ENCODE peak calls at places on chromosomes 2 and 18, in six cellular contexts. One of them, this sample, is unnamed.

GRCh38 chr2:237067985-237068576 is 17.6 kb upstream of the COPS8 start:
- DNase-seq in ELF-1: no peak
- DNase-seq in HTR-8/SVneo: no peak
- DNase-seq in neural crest cell: no peak
- DNase-seq in cardiac fibroblast: peak
- DNase-seq in mammary epithelial cell: no peak
- DNase-seq in this sample: no peak

GRCh38 chr2:185738679-185739472 is at the start of gene FSIP2:
- DNase-seq in ELF-1: peak
- DNase-seq in HTR-8/SVneo: peak
- DNase-seq in neural crest cell: peak
- DNase-seq in cardiac fibroblast: peak
- DNase-seq in mammary epithelial cell: peak
- DNase-seq in this sample: peak

GRCh38 chr18:12258719-12259705 is 4.9 kb downstream of the CIDEA start:
- DNase-seq in ELF-1: no peak
- DNase-seq in HTR-8/SVneo: no peak
- DNase-seq in neural crest cell: no peak
- DNase-seq in cardiac fibroblast: no peak
- DNase-seq in mammary epithelial cell: no peak
- DNase-seq in this sample: no peak

GRCh38 chr2:233584210-233584609 is 17.6 kb upstream of the USP40 start:
- DNase-seq in ELF-1: no peak
- DNase-seq in HTR-8/SVneo: no peak
- DNase-seq in neural crest cell: no peak
- DNase-seq in cardiac fibroblast: no peak
- DNase-seq in mammary epithelial cell: no peak
- DNase-seq in this sample: peak

GRCh38 chr2:207601774-207602173 is 23.4 kb downstream of the METTL21A start:
- DNase-seq in ELF-1: no peak
- DNase-seq in HTR-8/SVneo: no peak
- DNase-seq in neural crest cell: no peak
- DNase-seq in cardiac fibroblast: no peak
- DNase-seq in mammary epithelial cell: no peak
- DNase-seq in this sample: no peak

GRCh38 chr2:37926635-37927034 is 1.5 kb downstream of the RMDN2 start:
- DNase-seq in ELF-1: no peak
- DNase-seq in HTR-8/SVneo: no peak
- DNase-seq in neural crest cell: no peak
- DNase-seq in cardiac fibroblast: no peak
- DNase-seq in mammary epithelial cell: no peak
- DNase-seq in this sample: no peak

GRCh38 chr2:83461135-83461534 is 997.9 kb downstream of the SUCLG1 start:
- DNase-seq in ELF-1: no peak
- DNase-seq in HTR-8/SVneo: no peak
- DNase-seq in neural crest cell: no peak
- DNase-seq in cardiac fibroblast: no peak
- DNase-seq in mammary epithelial cell: no peak
- DNase-seq in this sample: no peak

GRCh38 chr2:120856421-120856862 is 120.8 kb downstream of the GLI2 start:
- DNase-seq in ELF-1: peak
- DNase-seq in HTR-8/SVneo: peak
- DNase-seq in neural crest cell: no peak
- DNase-seq in cardiac fibroblast: peak
- DNase-seq in mammary epithelial cell: no peak
- DNase-seq in this sample: peak

GRCh38 chr2:234278556-234279286 is 218.2 kb downstream of the ARL4C start:
- DNase-seq in ELF-1: no peak
- DNase-seq in HTR-8/SVneo: no peak
- DNase-seq in neural crest cell: no peak
- DNase-seq in cardiac fibroblast: no peak
- DNase-seq in mammary epithelial cell: no peak
- DNase-seq in this sample: no peak

GRCh38 chr2:15711126-15711860 is 119.6 kb downstream of the DDX1 start:
- DNase-seq in ELF-1: no peak
- DNase-seq in HTR-8/SVneo: no peak
- DNase-seq in neural crest cell: no peak
- DNase-seq in cardiac fibroblast: no peak
- DNase-seq in mammary epithelial cell: peak
- DNase-seq in this sample: no peak

GRCh38 chr2:111209045-111209514 is 88.4 kb downstream of the BCL2L11 start:
- DNase-seq in ELF-1: no peak
- DNase-seq in HTR-8/SVneo: no peak
- DNase-seq in neural crest cell: no peak
- DNase-seq in cardiac fibroblast: peak
- DNase-seq in mammary epithelial cell: peak
- DNase-seq in this sample: peak

GRCh38 chr2:218289639-218290315 is 2.5 kb downstream of the TMBIM1 start:
- DNase-seq in ELF-1: no peak
- DNase-seq in HTR-8/SVneo: no peak
- DNase-seq in neural crest cell: no peak
- DNase-seq in cardiac fibroblast: peak
- DNase-seq in mammary epithelial cell: peak
- DNase-seq in this sample: peak

GRCh38 chr2:132645176-132645575 is 24.8 kb downstream of the LYPD1 start:
- DNase-seq in ELF-1: no peak
- DNase-seq in HTR-8/SVneo: no peak
- DNase-seq in neural crest cell: no peak
- DNase-seq in cardiac fibroblast: no peak
- DNase-seq in mammary epithelial cell: no peak
- DNase-seq in this sample: no peak

GRCh38 chr2:208545398-208546042 is 138.9 kb downstream of the PTH2R start:
- DNase-seq in ELF-1: no peak
- DNase-seq in HTR-8/SVneo: no peak
- DNase-seq in neural crest cell: no peak
- DNase-seq in cardiac fibroblast: no peak
- DNase-seq in mammary epithelial cell: no peak
- DNase-seq in this sample: no peak

GRCh38 chr18:21831413-21831831 is 90.8 kb downstream of the MIB1 start:
- DNase-seq in ELF-1: peak
- DNase-seq in HTR-8/SVneo: no peak
- DNase-seq in neural crest cell: no peak
- DNase-seq in cardiac fibroblast: peak
- DNase-seq in mammary epithelial cell: no peak
- DNase-seq in this sample: peak

GRCh38 chr18:28725876-28726275 is 548.9 kb upstream of the CDH2 start:
- DNase-seq in ELF-1: no peak
- DNase-seq in HTR-8/SVneo: no peak
- DNase-seq in neural crest cell: no peak
- DNase-seq in cardiac fibroblast: no peak
- DNase-seq in mammary epithelial cell: peak
- DNase-seq in this sample: no peak

GRCh38 chr2:16661936-16662335 is 3.7 kb downstream of the CYRIA start:
- DNase-seq in ELF-1: no peak
- DNase-seq in HTR-8/SVneo: no peak
- DNase-seq in neural crest cell: no peak
- DNase-seq in cardiac fibroblast: no peak
- DNase-seq in mammary epithelial cell: no peak
- DNase-seq in this sample: no peak

GRCh38 chr18:5196253-5197031 is 615 bp downstream of the AKAIN1 start:
- DNase-seq in ELF-1: peak
- DNase-seq in HTR-8/SVneo: no peak
- DNase-seq in neural crest cell: peak
- DNase-seq in cardiac fibroblast: no peak
- DNase-seq in mammary epithelial cell: no peak
- DNase-seq in this sample: no peak

GRCh38 chr18:48230459-48231113 is 178.6 kb downstream of the ZBTB7C start:
- DNase-seq in ELF-1: peak
- DNase-seq in HTR-8/SVneo: peak
- DNase-seq in neural crest cell: peak
- DNase-seq in cardiac fibroblast: peak
- DNase-seq in mammary epithelial cell: peak
- DNase-seq in this sample: peak

GRCh38 chr2:81247648-81248047 is 943.1 kb upstream of the LRRTM1 start:
- DNase-seq in ELF-1: no peak
- DNase-seq in HTR-8/SVneo: no peak
- DNase-seq in neural crest cell: no peak
- DNase-seq in cardiac fibroblast: no peak
- DNase-seq in mammary epithelial cell: no peak
- DNase-seq in this sample: no peak

GRCh38 chr18:44625367-44625766 is 55.3 kb upstream of the SETBP1 start:
- DNase-seq in ELF-1: no peak
- DNase-seq in HTR-8/SVneo: no peak
- DNase-seq in neural crest cell: no peak
- DNase-seq in cardiac fibroblast: no peak
- DNase-seq in mammary epithelial cell: no peak
- DNase-seq in this sample: no peak

GRCh38 chr2:64212801-64213321 is 68.6 kb upstream of the PELI1 start:
- DNase-seq in ELF-1: no peak
- DNase-seq in HTR-8/SVneo: no peak
- DNase-seq in neural crest cell: no peak
- DNase-seq in cardiac fibroblast: peak
- DNase-seq in mammary epithelial cell: peak
- DNase-seq in this sample: peak

GRCh38 chr18:78658531-78658930 is 321.1 kb upstream of the SALL3 start:
- DNase-seq in ELF-1: no peak
- DNase-seq in HTR-8/SVneo: no peak
- DNase-seq in neural crest cell: no peak
- DNase-seq in cardiac fibroblast: no peak
- DNase-seq in mammary epithelial cell: no peak
- DNase-seq in this sample: no peak

GRCh38 chr2:235026649-235027557 is 75.1 kb downstream of the SH3BP4 start:
- DNase-seq in ELF-1: peak
- DNase-seq in HTR-8/SVneo: peak
- DNase-seq in neural crest cell: no peak
- DNase-seq in cardiac fibroblast: peak
- DNase-seq in mammary epithelial cell: peak
- DNase-seq in this sample: peak

GRCh38 chr18:2979027-2979570 is 33.8 kb downstream of the LPIN2 start:
- DNase-seq in ELF-1: no peak
- DNase-seq in HTR-8/SVneo: no peak
- DNase-seq in neural crest cell: no peak
- DNase-seq in cardiac fibroblast: peak
- DNase-seq in mammary epithelial cell: no peak
- DNase-seq in this sample: peak

This sample was measured in fibroblast of villous mesenchyme.